ENCODE peak calls at places on chromosome 13, in five cellular contexts. I is GM10248, D is AG04450, U is lung microvascular endothelial cell, W is neural crest cell. J is an unnamed sample.
A peak's percentile ranks its signal among the peaks of the same experiment; 100 is the strongest.

GRCh38 chr13:26017196-26017921 is 34.5 kb downstream of the SHISA2 start:
- DNase-seq in I (peak; percentile 4), W (no peak), D (no peak), U (no peak), J (no peak)

GRCh38 chr13:46168341-46168740 is 13.6 kb downstream of the LCP1 start:
- DNase-seq in U (no peak), D (no peak), W (no peak), I (no peak), J (no peak)

GRCh38 chr13:25796474-25796873 is 255.3 kb downstream of the SHISA2 start:
- DNase-seq in U (no peak), I (no peak), D (no peak), W (no peak), J (no peak)

GRCh38 chr13:44280461-44280860 is 93.2 kb upstream of the SERP2 start:
- DNase-seq in D (no peak), U (no peak), W (no peak), I (no peak), J (no peak)

GRCh38 chr13:107421951-107422350 is 793.4 kb downstream of the LIG4 start:
- DNase-seq in U (peak; percentile 58), W (no peak), I (no peak), D (no peak), J (no peak)

GRCh38 chr13:46386996-46387851 is at the start of gene RUBCNL:
- DNase-seq in U (no peak), D (no peak), W (peak; percentile 53), I (peak; percentile 84), J (no peak)

GRCh38 chr13:23512762-23513395 is 57.3 kb upstream of the TNFRSF19 start:
- DNase-seq in I (no peak), U (no peak), W (no peak), D (no peak), J (no peak)

GRCh38 chr13:32988588-32989256 is 27.5 kb upstream of the KL start:
- DNase-seq in I (peak; percentile 21), U (no peak), W (no peak), D (no peak), J (no peak)

GRCh38 chr13:102914629-102914935 is 68.8 kb downstream of the ERCC5 start:
- DNase-seq in U (no peak), I (no peak), W (no peak), D (no peak), J (no peak)